ENCODE peak calls at places on chromosomes 2 and 18, in nine cellular contexts. W is tibial artery, B is A549, S is fibroblast of lung, Y is mammary epithelial cell, U is GM23248, C is NT2/D1, O is transverse colon, T is endodermal cell. A is an unnamed sample.

GRCh38 chr2:33108483-33109443 is 162.0 kb downstream of the LTBP1 start:
- DNase-seq in Y (peak; percentile 74), O (no peak), T (no peak), C (no peak), W (no peak), S (peak; percentile 96), U (peak; percentile 75), B (no peak), A (no peak)

GRCh38 chr2:135984199-135985017 is 1.0 kb downstream of the DARS1 start:
- DNase-seq in Y (no peak), W (no peak), B (no peak), C (no peak), U (peak; percentile 38), S (no peak), T (no peak), O (no peak), A (no peak)

GRCh38 chr18:75727479-75727878 is 300.0 kb upstream of the SMIM21 start:
- DNase-seq in O (peak; percentile 14), S (peak; percentile 24), B (peak; percentile 8), U (peak; percentile 68), C (peak; percentile 23), T (peak; percentile 93), Y (peak; percentile 2), W (no peak), A (peak; percentile 74)

GRCh38 chr2:233912799-233913423 is 4.3 kb upstream of the TRPM8 start:
- DNase-seq in U (peak; percentile 51), O (no peak), W (no peak), B (peak; percentile 12), C (peak; percentile 57), S (peak; percentile 31), T (peak; percentile 94), Y (peak; percentile 38), A (no peak)

GRCh38 chr18:43279015-43279758 is 1.9 kb upstream of the SYT4 start:
- DNase-seq in S (peak; percentile 22), O (no peak), U (peak; percentile 7), C (peak; percentile 65), B (no peak), T (peak; percentile 72), Y (peak; percentile 21), W (no peak), A (peak; percentile 36)

GRCh38 chr2:69911985-69912563 is 2.8 kb upstream of the MXD1 start:
- DNase-seq in C (peak; percentile 23), Y (peak; percentile 40), T (no peak), B (no peak), S (peak; percentile 76), W (no peak), O (no peak), U (peak; percentile 79), A (no peak)

GRCh38 chr2:32248299-32248698 is 16.4 kb downstream of the NLRC4 start:
- DNase-seq in W (no peak), O (peak; percentile 43), T (no peak), S (no peak), C (no peak), U (no peak), B (no peak), Y (no peak), A (no peak)

GRCh38 chr2:6896930-6897759 is 19.6 kb downstream of the RSAD2 start:
- DNase-seq in S (peak; percentile 57), Y (no peak), B (no peak), U (peak; percentile 59), C (peak; percentile 9), O (no peak), W (no peak), T (no peak), A (no peak)

GRCh38 chr2:233241803-233242202 is 9.7 kb upstream of the ATG16L1 start:
- DNase-seq in U (no peak), B (no peak), Y (no peak), W (no peak), T (no peak), S (no peak), O (peak; percentile 46), C (no peak), A (no peak)

GRCh38 chr2:25373269-25373981 is 31.7 kb upstream of the DNMT3A start:
- DNase-seq in U (no peak), C (no peak), B (no peak), S (no peak), W (peak; percentile 63), T (peak; percentile 38), O (peak; percentile 57), Y (peak; percentile 13), A (peak; percentile 12)

GRCh38 chr2:230893881-230894781 is 29.4 kb downstream of the ITM2C start:
- DNase-seq in S (no peak), Y (no peak), O (peak; percentile 23), U (peak; percentile 26), T (peak; percentile 37), C (no peak), B (no peak), W (peak; percentile 54), A (no peak)

GRCh38 chr2:138724296-138724695 is 55.9 kb downstream of the NXPH2 start:
- DNase-seq in W (no peak), T (no peak), U (no peak), C (peak; percentile 13), O (no peak), S (no peak), Y (no peak), B (no peak), A (no peak)

GRCh38 chr2:138724765-138725459 is 55.3 kb downstream of the NXPH2 start:
- DNase-seq in C (no peak), U (no peak), B (no peak), W (no peak), Y (no peak), S (no peak), O (no peak), T (no peak), A (no peak)

GRCh38 chr2:138730497-138731030 is 49.6 kb downstream of the NXPH2 start:
- DNase-seq in T (no peak), B (no peak), O (no peak), Y (no peak), W (no peak), C (no peak), U (no peak), S (no peak), A (no peak)

GRCh38 chr2:138726681-138727080 is 53.5 kb downstream of the NXPH2 start:
- DNase-seq in C (no peak), O (no peak), B (no peak), U (no peak), S (no peak), Y (no peak), T (no peak), W (no peak), A (no peak)

DNA sequence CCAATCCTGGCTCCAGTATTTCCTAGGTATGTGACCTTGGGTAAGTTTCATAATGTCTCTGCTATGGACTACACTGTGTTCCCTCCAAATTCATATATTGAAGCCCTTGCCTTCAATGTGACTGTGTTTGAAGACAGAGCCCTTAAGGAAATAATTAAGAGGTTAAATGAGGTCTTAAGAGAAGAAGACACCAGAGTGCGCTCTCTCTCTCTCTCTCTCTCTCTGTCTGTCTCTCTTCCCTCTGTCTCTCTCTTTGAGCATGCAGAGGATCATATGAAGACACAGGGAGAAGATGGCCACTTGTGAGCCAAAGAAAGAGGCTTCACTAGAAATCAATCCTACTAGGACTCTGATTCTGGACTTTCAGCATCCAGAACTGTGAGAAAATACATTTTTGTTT is 52.2 kb downstream of the NXPH2 start:
- DNase-seq in S (no peak), B (no peak), U (no peak), Y (no peak), C (no peak), T (no peak), W (no peak), O (no peak), A (no peak)
- H3K9me3 ChIP-seq in S (no peaks in the 10 kb centered on the region), B (no peaks in the 10 kb centered on the region), U (no peaks in the 10 kb centered on the region), Y (no peaks in the 10 kb centered on the region), C (peaks cover 5% of the 10 kb centered on the region), T (no peaks in the 10 kb centered on the region), W (no peaks in the 10 kb centered on the region), O (no peaks in the 10 kb centered on the region), A (no peaks in the 10 kb centered on the region)

DNA sequence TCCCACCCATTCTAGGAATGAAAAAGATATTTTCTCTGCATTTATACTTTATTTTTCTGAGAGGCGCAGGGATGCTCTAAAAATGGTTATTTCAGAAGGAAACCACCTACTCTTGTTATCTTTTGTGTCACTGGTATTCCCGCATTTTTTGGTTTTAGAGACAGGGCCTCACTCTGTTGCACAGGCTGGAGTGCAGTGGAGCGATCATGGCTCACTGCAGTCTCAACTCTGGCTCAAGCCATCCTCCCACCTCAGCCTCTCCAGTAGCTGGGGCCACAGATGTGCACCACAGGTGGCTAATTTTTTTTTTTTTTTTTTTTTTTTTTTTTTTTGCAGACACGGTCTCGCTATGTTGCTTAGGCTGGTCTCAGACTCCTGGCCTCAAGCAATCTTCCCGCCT is 135.9 kb downstream of the NCK2 start:
- DNase-seq in B (no peak), C (no peak), S (no peak), O (no peak), Y (no peak), T (no peak), W (no peak), U (no peak), A (no peak)
- H3K9me3 ChIP-seq in B (peaks cover 4% of the 10 kb centered on the region), C (peaks cover 19% of the 10 kb centered on the region), S (no peaks in the 10 kb centered on the region), O (no peaks in the 10 kb centered on the region), Y (peaks cover 8% of the 10 kb centered on the region), T (no peaks in the 10 kb centered on the region), W (no peaks in the 10 kb centered on the region), U (no peaks in the 10 kb centered on the region), A (no peaks in the 10 kb centered on the region)

DNA sequence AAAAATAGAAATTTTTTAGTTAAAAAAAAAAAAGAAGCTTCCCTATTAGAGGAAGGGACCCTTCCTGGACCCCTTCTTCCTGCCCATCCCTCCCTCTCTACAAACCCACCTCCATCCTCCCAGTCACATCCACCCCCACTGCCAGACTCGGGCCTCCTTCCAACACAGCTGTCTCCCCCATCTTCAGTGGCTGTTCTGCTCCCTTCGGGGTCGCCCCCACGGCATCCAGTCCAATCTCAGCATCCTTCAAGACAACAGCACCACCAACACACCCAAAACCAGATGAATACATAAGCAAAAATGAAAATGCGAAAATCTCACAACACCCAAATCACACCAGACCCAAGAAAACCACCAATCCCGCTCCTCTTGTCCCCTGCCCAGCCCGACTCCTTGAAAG is 36.7 kb downstream of the MAL start:
- DNase-seq in Y (no peak), O (no peak), C (no peak), B (no peak), T (no peak), U (no peak), S (no peak), W (peak; percentile 28), A (no peak)
- H3K9me3 ChIP-seq in Y (no peaks in the 10 kb centered on the region), O (no peaks in the 10 kb centered on the region), C (no peaks in the 10 kb centered on the region), B (peaks cover 8% of the 10 kb centered on the region), T (no peaks in the 10 kb centered on the region), U (no peaks in the 10 kb centered on the region), S (no peaks in the 10 kb centered on the region), W (no peaks in the 10 kb centered on the region), A (no peaks in the 10 kb centered on the region)

DNA sequence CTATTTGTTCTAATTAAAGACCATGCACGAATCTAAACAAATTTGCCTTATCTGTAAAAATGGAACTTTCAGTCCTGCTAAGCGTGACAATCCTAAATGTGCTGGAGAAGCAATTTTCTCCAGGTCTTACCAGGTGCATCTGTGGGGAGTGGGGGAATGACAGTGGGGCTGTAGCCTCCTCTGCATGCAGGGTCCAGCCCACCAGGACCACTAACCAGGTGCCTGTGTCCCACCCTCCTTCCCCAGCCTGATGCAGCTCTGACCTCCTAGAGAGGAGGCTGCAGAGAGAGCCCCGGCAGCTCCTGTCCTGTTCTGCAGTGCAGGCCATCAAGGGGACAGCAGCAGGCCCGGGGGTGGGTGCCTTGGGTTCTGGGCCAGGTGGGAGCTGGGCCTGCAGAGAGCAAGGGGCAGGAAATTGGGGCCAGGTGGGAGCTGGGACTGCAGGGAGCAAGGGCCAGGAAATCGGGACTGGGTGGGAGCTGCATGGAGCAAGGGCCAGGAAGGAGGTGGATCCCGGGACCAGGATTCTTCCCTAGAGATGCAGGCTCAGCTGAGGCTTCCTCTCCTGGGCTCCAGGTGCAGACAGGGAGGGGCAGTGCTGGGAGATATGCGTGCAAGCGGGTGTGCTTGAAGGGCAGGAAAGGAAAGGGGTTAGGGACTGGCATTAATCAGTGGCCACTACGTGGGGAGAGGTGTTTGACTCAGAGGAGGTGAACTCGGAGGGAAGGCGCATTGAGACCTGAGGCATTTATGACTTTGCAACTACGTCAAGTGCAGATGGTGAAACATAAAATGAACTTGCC is 185.3 kb downstream of the ANKRD30B start:
- DNase-seq in Y (no peak), W (no peak), S (no peak), O (peak; percentile 64), B (no peak), U (no peak), C (no peak), T (no peak), A (no peak)
- H3K9me3 ChIP-seq in Y (peaks cover 17% of the 10 kb centered on the region), W (no peaks in the 10 kb centered on the region), S (no peaks in the 10 kb centered on the region), O (no peaks in the 10 kb centered on the region), B (no peaks in the 10 kb centered on the region), U (no peaks in the 10 kb centered on the region), C (no peaks in the 10 kb centered on the region), T (peaks cover 62% of the 10 kb centered on the region), A (no peaks in the 10 kb centered on the region)